ENCODE peak calls at places on chromosomes 13 and 19, in six cellular contexts. W is GOT3, H is GM04504, J is amygdala, D is tibial artery, G is astrocyte. F is an unnamed sample.

GRCh38 chr13:77000475-77000874 is 8.6 kb downstream of the CLN5 start:
- DNase-seq in W (no peak), G (no peak), H (no peak), J (no peak), D (no peak), F (no peak)

GRCh38 chr19:8334458-8335342 is 8.4 kb downstream of the KANK3 start:
- DNase-seq in D (no peak), H (no peak), J (no peak), W (no peak), G (peak), F (peak)

GRCh38 chr19:42290523-42291436 is 11.2 kb upstream of the PRR19 start:
- DNase-seq in D (no peak), H (no peak), J (no peak), W (no peak), G (no peak), F (peak)

GRCh38 chr13:101942535-101943157 is 459.2 kb downstream of the FGF14 start:
- DNase-seq in W (no peak), D (no peak), J (no peak), G (no peak), H (no peak), F (no peak)

GRCh38 chr13:105410602-105411001 is 1124.9 kb downstream of the EFNB2 start:
- DNase-seq in H (peak), D (peak), G (no peak), J (peak), W (no peak), F (peak)

GRCh38 chr13:78067290-78067689 is 148.7 kb upstream of the EDNRB start:
- DNase-seq in G (no peak), D (no peak), W (no peak), J (no peak), H (no peak), F (no peak)

GRCh38 chr19:13033819-13034611 is 38.7 kb downstream of the NFIX start:
- DNase-seq in W (no peak), G (peak), H (no peak), J (peak), D (peak), F (peak)

GRCh38 chr19:3801412-3802096 is 15.4 kb upstream of the MATK start:
- DNase-seq in W (no peak), J (peak), H (no peak), D (no peak), G (peak), F (peak)

GRCh38 chr19:3389876-3390361 is 23.5 kb downstream of the NFIC start:
- DNase-seq in D (no peak), G (no peak), J (no peak), H (no peak), W (no peak), F (no peak)

GRCh38 chr13:45695198-45695730 is 6.9 kb upstream of the CBY2 start:
- DNase-seq in G (no peak), J (no peak), H (peak), D (no peak), W (no peak), F (peak)

GRCh38 chr13:71801781-71802180 is 65.2 kb downstream of the DACH1 start:
- DNase-seq in G (no peak), J (no peak), W (no peak), D (no peak), H (no peak), F (no peak)

GRCh38 chr19:18373892-18374629 is 11.9 kb upstream of the GDF15 start:
- DNase-seq in D (peak), G (peak), W (no peak), H (peak), J (peak), F (peak)

GRCh38 chr19:44582581-44583265 is 30.6 kb upstream of the IGSF23 start:
- DNase-seq in D (no peak), W (no peak), G (no peak), J (no peak), H (no peak), F (peak)

GRCh38 chr13:34025746-34026145 is 207.8 kb downstream of the RFC3 start:
- DNase-seq in D (no peak), H (no peak), G (peak), J (no peak), W (no peak), F (no peak)

GRCh38 chr19:5624154-5624663 is 1.3 kb downstream of the SAFB start:
- DNase-seq in J (no peak), D (peak), W (no peak), G (peak), H (no peak), F (no peak)

GRCh38 chr13:95254341-95254740 is 46.9 kb downstream of the ABCC4 start:
- DNase-seq in G (peak), D (no peak), H (no peak), J (no peak), W (no peak), F (no peak)

GRCh38 chr19:494171-495046 is 1.9 kb upstream of the MADCAM1 start:
- DNase-seq in W (no peak), J (no peak), H (no peak), G (no peak), D (no peak), F (no peak)

GRCh38 chr13:50626031-50626643 is 217.4 kb downstream of the DLEU7 start:
- DNase-seq in G (peak), J (no peak), H (peak), W (no peak), D (no peak), F (no peak)

GRCh38 chr13:25920931-25921330 is 130.9 kb downstream of the SHISA2 start:
- DNase-seq in G (no peak), H (no peak), W (no peak), D (no peak), J (no peak), F (no peak)

GRCh38 chr19:3821857-3822364 is 35.7 kb upstream of the MATK start:
- DNase-seq in D (no peak), J (no peak), H (no peak), W (no peak), G (no peak), F (peak)

GRCh38 chr13:82305588-82305987 is 1576.7 kb downstream of the SLITRK1 start:
- DNase-seq in G (no peak), W (no peak), J (no peak), D (no peak), H (no peak), F (no peak)

GRCh38 chr19:55694656-55695491 is 19.8 kb downstream of the EPN1 start:
- DNase-seq in H (no peak), D (no peak), J (no peak), W (no peak), G (no peak), F (no peak)

F was measured in stimulated activated naive CD8-positive, alpha-beta T cell treated with anti-CD3 and anti-CD28 coated beads, Interleukin-15, amount 100 ng/mL, for 72 hours.